ENCODE peak calls at places on chromosomes 4 and X, in six cellular contexts. O is astrocyte, V is MM.1S, E is hepatocyte, Q is PC-3, B is PC-9. F is an unnamed sample.

GRCh38 chr4:76087007-76087769 is 12.7 kb downstream of the ART3 start:
- DNase-seq in O (peak; percentile 44), V (peak; percentile 64), E (peak; percentile 77), Q (peak; percentile 73), B (peak; percentile 35), F (peak; percentile 78)

GRCh38 chr4:185839204-185839712 is 27.3 kb upstream of the SORBS2 start:
- DNase-seq in O (peak; percentile 97), V (no peak), E (peak; percentile 83), Q (peak; percentile 89), B (peak; percentile 73), F (peak; percentile 95)

GRCh38 chrX:68402094-68402493 is 31.2 kb downstream of the OPHN1 start:
- DNase-seq in O (no peak), V (no peak), E (no peak), Q (no peak), B (no peak), F (no peak)

GRCh38 chr4:127509155-127509554 is 123.6 kb upstream of the INTU start:
- DNase-seq in O (peak; percentile 21), V (no peak), E (no peak), Q (no peak), B (no peak), F (no peak)

GRCh38 chr4:137572647-137573046 is 40.4 kb upstream of the PCDH18 start:
- DNase-seq in O (no peak), V (no peak), E (no peak), Q (no peak), B (no peak), F (no peak)

GRCh38 chr4:76276813-76277212 is 25.3 kb downstream of the FAM47E start:
- DNase-seq in O (no peak), V (no peak), E (no peak), Q (no peak), B (no peak), F (no peak)

GRCh38 chrX:153646620-153647373 is at the start of gene DUSP9:
- DNase-seq in O (no peak), V (no peak), E (peak; percentile 72), Q (peak; percentile 61), B (peak; percentile 35), F (peak; percentile 17)

GRCh38 chr4:14008494-14008893 is 381.0 kb upstream of the BOD1L1 start:
- DNase-seq in O (no peak), V (peak; percentile 18), E (no peak), Q (no peak), B (no peak), F (no peak)

GRCh38 chr4:793941-794621 is 31.8 kb downstream of the CPLX1 start:
- DNase-seq in O (no peak), V (no peak), E (no peak), Q (no peak), B (no peak), F (no peak)

GRCh38 chrX:39164212-39164611 is 363.0 kb downstream of the MID1IP1 start:
- DNase-seq in O (no peak), V (no peak), E (no peak), Q (no peak), B (no peak), F (no peak)

GRCh38 chr4:59904331-59904730 is 1295.8 kb upstream of the ADGRL3 start:
- DNase-seq in O (no peak), V (no peak), E (no peak), Q (peak; percentile 30), B (peak; percentile 53), F (no peak)

GRCh38 chr4:183658362-183659028 is 490 bp downstream of the RWDD4 start:
- DNase-seq in O (no peak), V (no peak), E (peak; percentile 39), Q (peak; percentile 4), B (peak; percentile 15), F (peak; percentile 37)

GRCh38 chr4:13292372-13292771 is 191.8 kb downstream of the RAB28 start:
- DNase-seq in O (no peak), V (no peak), E (no peak), Q (no peak), B (no peak), F (no peak)

GRCh38 chrX:123184199-123184857 is at the start of gene GRIA3:
- DNase-seq in O (peak; percentile 68), V (no peak), E (no peak), Q (no peak), B (no peak), F (no peak)

GRCh38 chrX:42746606-42747005 is 31.4 kb downstream of the PPP1R2C start:
- DNase-seq in O (peak; percentile 86), V (no peak), E (peak; percentile 19), Q (no peak), B (no peak), F (peak; percentile 86)

GRCh38 chr4:186798951-186799659 is 75.4 kb upstream of the FAT1 start:
- DNase-seq in O (peak; percentile 59), V (peak; percentile 37), E (no peak), Q (no peak), B (no peak), F (no peak)

GRCh38 chrX:17967888-17968287 is 106.8 kb upstream of the RAI2 start:
- DNase-seq in O (no peak), V (no peak), E (peak; percentile 38), Q (no peak), B (no peak), F (no peak)

GRCh38 chr4:121980643-121981042 is 28.8 kb upstream of the TRPC3 start:
- DNase-seq in O (no peak), V (no peak), E (no peak), Q (no peak), B (no peak), F (no peak)

GRCh38 chr4:136337216-136337615 is 1195.1 kb downstream of the PCDH18 start:
- DNase-seq in O (no peak), V (no peak), E (no peak), Q (no peak), B (no peak), F (no peak)

GRCh38 chrX:30649859-30650258 is 3.4 kb upstream of the GK start:
- DNase-seq in O (no peak), V (peak; percentile 22), E (peak; percentile 32), Q (peak; percentile 33), B (no peak), F (no peak)

GRCh38 chr4:187302456-187302855 is 578.8 kb upstream of the FAT1 start:
- DNase-seq in O (peak; percentile 25), V (no peak), E (no peak), Q (no peak), B (no peak), F (no peak)

GRCh38 chr4:108492816-108493595 is 127.4 kb upstream of the RPL34 start:
- DNase-seq in O (peak; percentile 10), V (peak; percentile 73), E (peak; percentile 15), Q (peak; percentile 4), B (no peak), F (no peak)

GRCh38 chr4:54094449-54094848 is 5.5 kb upstream of the GSX2 start:
- DNase-seq in O (no peak), V (no peak), E (no peak), Q (no peak), B (no peak), F (no peak)

GRCh38 chrX:11367609-11368430 is 74.6 kb downstream of the AMELX start:
- DNase-seq in O (no peak), V (no peak), E (no peak), Q (peak; percentile 59), B (no peak), F (peak; percentile 55)

GRCh38 chrX:74119016-74119910 is 184.7 kb upstream of the ZCCHC13 start:
- DNase-seq in O (peak; percentile 54), V (no peak), E (no peak), Q (peak; percentile 79), B (peak; percentile 40), F (peak; percentile 16)

GRCh38 chrX:33339219-33339618 is 127.9 kb upstream of the DMD start:
- DNase-seq in O (no peak), V (no peak), E (peak; percentile 10), Q (peak; percentile 1), B (no peak), F (no peak)

GRCh38 chr4:12889054-12889453 is 595.1 kb downstream of the RAB28 start:
- DNase-seq in O (peak; percentile 1), V (no peak), E (peak; percentile 25), Q (no peak), B (no peak), F (no peak)

GRCh38 chr4:151098191-151098590 is 1.2 kb upstream of the RPS3A start:
- DNase-seq in O (no peak), V (no peak), E (no peak), Q (no peak), B (no peak), F (no peak)

GRCh38 chr4:80189956-80190671 is 7.2 kb upstream of the PRDM8 start:
- DNase-seq in O (no peak), V (no peak), E (no peak), Q (no peak), B (no peak), F (no peak)

GRCh38 chr4:8847331-8847730 is 24.3 kb downstream of the HMX1 start:
- DNase-seq in O (no peak), V (no peak), E (no peak), Q (no peak), B (no peak), F (no peak)

GRCh38 chr4:25299476-25300203 is 12.9 kb upstream of the ZCCHC4 start:
- DNase-seq in O (no peak), V (no peak), E (peak; percentile 80), Q (peak; percentile 83), B (peak; percentile 68), F (no peak)

GRCh38 chr4:78711676-78712075 is 64.5 kb upstream of the BMP2K start:
- DNase-seq in O (no peak), V (no peak), E (no peak), Q (no peak), B (no peak), F (no peak)
- H3K4me3 ChIP-seq in O (no peak overlapping the region), V (no peak overlapping the region), E (no peak overlapping the region), Q (no peak overlapping the region), B (no peak overlapping the region), F (no peak overlapping the region)

GRCh38 chr4:18981234-18981615 is 959.7 kb upstream of the LCORL start:
- DNase-seq in O (no peak), V (peak; percentile 7), E (no peak), Q (peak; percentile 13), B (peak; percentile 13), F (no peak)
- H2AFZ ChIP-seq in O (no peak overlapping the region), V (peak overlapping the region; percentile 43), E (no peak overlapping the region), Q (no peak overlapping the region), B (no peak overlapping the region), F (no peak overlapping the region)

GRCh38 chr4:16083217-16084191 is at the start of gene PROM1:
- DNase-seq in O (no peak), V (no peak), E (peak; percentile 57), Q (no peak), B (no peak), F (no peak)
- TF ChIP-seq EZH2 in O (peak; percentile 61), V (no peak), E (peak; percentile 72), Q (no peak), B (no peak), F (peak; percentile 42)

DNA sequence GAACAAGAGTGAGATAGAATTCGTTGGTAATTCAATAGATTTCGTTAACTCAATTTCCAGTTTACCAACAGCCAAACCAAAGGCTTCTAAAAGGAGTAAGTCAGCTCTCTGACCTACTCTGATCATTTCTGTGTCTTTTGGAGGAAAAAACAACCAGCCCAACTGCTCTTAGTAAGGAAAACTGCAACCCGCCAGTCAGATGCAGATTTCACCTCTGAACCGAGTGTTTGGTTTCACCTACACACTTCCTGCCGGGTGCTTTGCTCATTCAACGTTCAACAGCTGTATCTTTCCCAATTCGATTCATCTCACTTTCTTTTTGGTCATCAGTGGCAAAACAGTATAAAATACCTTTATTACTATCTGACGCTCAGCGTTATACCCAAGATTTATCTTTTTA is 24.5 kb downstream of the TMSB4X start:
- DNase-seq in O (no peak), V (peak; percentile 71), E (no peak), Q (no peak), B (no peak), F (no peak)
- H3K4me3 ChIP-seq in O (no peak overlapping the region), V (peak overlapping the region; percentile 40), E (no peak overlapping the region), Q (no peak overlapping the region), B (no peak overlapping the region), F (no peak overlapping the region)